ENCODE peak calls at places on chromosome 9, in four cellular contexts. V is AG04450, U is ovary, O is epithelial cell of esophagus. Z is an unnamed sample.

GRCh38 chr9:19481971-19482404 is 73.2 kb downstream of the ACER2 start:
- DNase-seq in V (no peak), U (no peak), O (no peak), Z (no peak)

GRCh38 chr9:130513094-130513493 is 66.3 kb upstream of the FUBP3 start:
- DNase-seq in V (no peak), U (no peak), O (no peak), Z (no peak)

GRCh38 chr9:120383999-120384924 is 195.7 kb downstream of the CDK5RAP2 start:
- DNase-seq in V (peak; percentile 29), U (no peak), O (no peak), Z (no peak)

GRCh38 chr9:125401317-125401716 is 139.7 kb downstream of the GAPVD1 start:
- DNase-seq in V (no peak), U (no peak), O (peak; percentile 14), Z (no peak)

GRCh38 chr9:36905101-36906066 is 128.7 kb downstream of the PAX5 start:
- DNase-seq in V (no peak), U (no peak), O (no peak), Z (no peak)

GRCh38 chr9:130023147-130023787 is 19.7 kb downstream of the FNBP1 start:
- DNase-seq in V (no peak), U (no peak), O (peak; percentile 41), Z (no peak)

GRCh38 chr9:124698265-124698664 is 72.8 kb downstream of the NR6A1 start:
- DNase-seq in V (no peak), U (no peak), O (peak; percentile 88), Z (no peak)

GRCh38 chr9:78369644-78370219 is 72.8 kb downstream of the PSAT1 start:
- DNase-seq in V (peak; percentile 42), U (peak; percentile 80), O (peak; percentile 69), Z (no peak)

GRCh38 chr9:7394007-7394774 is 405.4 kb downstream of the DMAC1 start:
- DNase-seq in V (no peak), U (no peak), O (no peak), Z (no peak)

GRCh38 chr9:86843182-86843581 is 104.1 kb downstream of the GAS1 start:
- DNase-seq in V (no peak), U (peak; percentile 33), O (peak; percentile 36), Z (no peak)

GRCh38 chr9:96510258-96510657 is 60.3 kb downstream of the HABP4 start:
- DNase-seq in V (no peak), U (no peak), O (no peak), Z (no peak)

GRCh38 chr9:97406620-97407177 is 5.2 kb upstream of the TDRD7 start:
- DNase-seq in V (no peak), U (no peak), O (no peak), Z (peak; percentile 45)

GRCh38 chr9:99103054-99103453 is 1.9 kb upstream of the TGFBR1 start:
- DNase-seq in V (no peak), U (no peak), O (peak; percentile 93), Z (no peak)

GRCh38 chr9:4674783-4675182 is 4.6 kb upstream of the CDC37L1 start:
- DNase-seq in V (peak; percentile 85), U (no peak), O (peak; percentile 68), Z (peak; percentile 49)

GRCh38 chr9:100561256-100561655 is 16.6 kb upstream of the CAVIN4 start:
- DNase-seq in V (no peak), U (no peak), O (no peak), Z (no peak)

GRCh38 chr9:93467462-93467861 is 14.1 kb upstream of the FAM120AOS start:
- DNase-seq in V (no peak), U (no peak), O (peak; percentile 29), Z (no peak)

GRCh38 chr9:118686940-118687339 is 682.3 kb downstream of the BRINP1 start:
- DNase-seq in V (no peak), U (no peak), O (no peak), Z (no peak)

GRCh38 chr9:121770415-121771273 is 119.2 kb downstream of the DAB2IP start:
- DNase-seq in V (peak; percentile 18), U (peak; percentile 19), O (peak; percentile 27), Z (no peak)

GRCh38 chr9:129311638-129312037 is 133.6 kb upstream of the IER5L start:
- DNase-seq in V (no peak), U (no peak), O (peak; percentile 14), Z (no peak)

GRCh38 chr9:96858670-96859069 is 4.4 kb upstream of the ZNF782 start:
- DNase-seq in V (no peak), U (no peak), O (peak; percentile 13), Z (no peak)

GRCh38 chr9:130598188-130598587 is 18.8 kb downstream of the FUBP3 start:
- DNase-seq in V (no peak), U (no peak), O (no peak), Z (no peak)

GRCh38 chr9:29214702-29215248 is 1641.5 kb upstream of the C9orf72 start:
- DNase-seq in V (no peak), U (no peak), O (peak; percentile 2), Z (no peak)

GRCh38 chr9:126790561-126790960 is 14.3 kb upstream of the ZBTB43 start:
- DNase-seq in V (no peak), U (no peak), O (no peak), Z (no peak)

GRCh38 chr9:14400658-14400995 is 86.7 kb upstream of the NFIB start:
- DNase-seq in V (peak; percentile 34), U (peak; percentile 23), O (peak; percentile 76), Z (peak; percentile 45)

GRCh38 chr9:16825364-16825763 is 45.1 kb downstream of the BNC2 start:
- DNase-seq in V (no peak), U (no peak), O (no peak), Z (no peak)

GRCh38 chr9:129702563-129702962 is 37.1 kb downstream of the PRRX2 start:
- DNase-seq in V (peak; percentile 69), U (no peak), O (peak; percentile 89), Z (peak; percentile 12)

GRCh38 chr9:121288874-121289553 is 21.1 kb downstream of the GSN start:
- DNase-seq in V (peak; percentile 48), U (peak; percentile 91), O (peak; percentile 84), Z (no peak)

GRCh38 chr9:129875181-129875611 is 39.9 kb downstream of the USP20 start:
- DNase-seq in V (no peak), U (no peak), O (no peak), Z (no peak)

GRCh38 chr9:114276908-114277821 is 45.7 kb upstream of the ORM1 start:
- DNase-seq in V (peak; percentile 89), U (peak; percentile 30), O (peak; percentile 97), Z (peak; percentile 46)

GRCh38 chr9:97598461-97599288 is 34.5 kb downstream of the TSTD2 start:
- DNase-seq in V (peak; percentile 60), U (peak; percentile 83), O (peak; percentile 81), Z (peak; percentile 25)

GRCh38 chr9:88990721-88991065 is 575 bp upstream of the S1PR3 start:
- DNase-seq in V (no peak), U (no peak), O (no peak), Z (no peak)

GRCh38 chr9:116390306-116391228 is 237.0 kb downstream of the PAPPA start:
- DNase-seq in V (no peak), U (no peak), O (no peak), Z (no peak)

GRCh38 chr9:136627703-136628102 is 35.0 kb upstream of the EGFL7 start:
- DNase-seq in V (no peak), U (no peak), O (no peak), Z (no peak)
- TF ChIP-seq CTCF in V (no peak), U (no peak), O (no peak), Z (no peak)

GRCh38 chr9:133524679-133525228 is at the start of gene MYMK:
- DNase-seq in V (no peak), U (peak; percentile 21), O (no peak), Z (no peak)

GRCh38 chr9:133524146-133524545 is 613 bp downstream of the MYMK start:
- DNase-seq in V (no peak), U (peak; percentile 10), O (no peak), Z (no peak)

GRCh38 chr9:133522073-133522910 is 2.5 kb downstream of the MYMK start:
- DNase-seq in V (no peak), U (peak; percentile 40), O (no peak), Z (no peak)

GRCh38 chr9:133521122-133522072 is 3.4 kb downstream of the MYMK start:
- DNase-seq in V (no peak), U (peak; percentile 18), O (no peak), Z (peak; percentile 12)

GRCh38 chr9:133523096-133523495 is 1.7 kb downstream of the MYMK start:
- DNase-seq in V (no peak), U (peak; percentile 9), O (no peak), Z (no peak)
- TF ChIP-seq CTCF in V (no peak), U (no peak), O (no peak), Z (no peak)

DNA sequence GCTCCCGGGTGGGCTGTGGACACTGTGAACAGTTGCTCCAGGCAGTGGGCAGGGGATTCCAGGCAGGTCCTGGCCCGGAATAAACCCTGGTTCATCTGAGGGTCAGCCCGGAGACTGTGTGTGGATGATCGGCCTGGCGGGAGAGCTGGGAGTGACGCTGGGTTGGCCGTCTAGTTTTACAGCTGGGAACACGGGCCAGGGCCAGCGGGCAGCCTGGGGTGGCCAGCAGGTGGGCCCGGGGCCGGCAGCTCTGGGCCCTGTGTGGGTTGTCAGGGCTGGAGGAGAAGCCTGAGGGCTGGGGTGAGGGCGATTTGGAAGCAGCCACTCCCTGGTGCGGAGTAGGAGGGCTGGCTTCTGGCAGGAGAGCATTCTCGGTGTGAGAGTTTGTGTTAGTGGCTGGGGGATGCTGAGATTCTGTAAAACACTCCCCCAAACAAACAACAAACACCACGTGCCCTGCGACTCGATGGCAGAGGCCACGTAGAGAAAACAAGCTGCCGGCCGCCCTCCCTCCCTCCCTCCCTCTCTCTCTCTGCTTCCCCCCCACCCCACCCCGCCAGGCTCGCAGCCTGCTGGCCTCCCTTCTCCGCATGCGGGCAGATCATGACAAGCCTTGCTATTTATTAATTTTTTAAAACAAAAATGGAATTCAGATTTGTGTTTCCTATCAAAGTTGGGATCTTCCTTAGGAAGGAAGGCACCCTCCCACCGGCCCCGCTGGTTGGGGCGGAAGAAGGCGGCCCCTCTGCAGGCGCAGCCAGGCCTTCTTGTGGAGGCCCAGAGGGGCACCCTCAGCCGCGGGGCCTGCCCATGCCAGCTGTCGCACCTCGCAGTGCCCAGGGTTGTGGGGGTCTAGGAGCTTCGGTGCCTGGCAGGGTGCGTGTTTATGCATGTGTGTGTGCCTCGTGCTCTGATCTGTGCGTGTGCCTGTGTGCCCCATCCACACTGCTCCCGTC is 49.5 kb downstream of the RXRA start:
- DNase-seq in V (no peak), U (peak; percentile 68), O (no peak), Z (no peak)
- TF ChIP-seq CTCF in V (no peak), U (no peak), O (no peak), Z (no peak)

DNA sequence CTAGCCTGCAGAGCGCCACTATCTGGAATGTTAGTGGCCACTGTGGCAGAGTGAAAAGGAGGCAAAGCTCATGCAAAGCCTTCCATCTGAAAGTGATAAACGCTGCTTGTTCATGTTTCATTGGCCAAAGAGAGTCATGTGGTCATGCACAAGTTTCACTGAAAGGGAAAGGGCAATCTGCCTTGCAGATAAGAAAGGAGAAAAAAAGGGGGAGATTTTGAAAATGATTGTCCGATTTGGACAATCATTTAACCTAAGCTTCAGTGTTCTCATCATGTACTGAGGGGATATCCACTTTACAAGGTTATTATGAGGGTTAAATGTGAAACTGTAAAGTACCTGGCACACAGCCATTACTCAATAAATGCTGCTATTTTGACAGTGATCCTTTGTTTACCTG is 9.1 kb upstream of the MOB3B start:
- DNase-seq in V (no peak), U (no peak), O (no peak), Z (no peak)
- TF ChIP-seq CTCF in V (no peak), U (no peak), O (no peak), Z (no peak)

GRCh38 chr9:137318976-137319375 is 16.9 kb upstream of the NRARP start:
- DNase-seq in V (no peak), U (no peak), O (no peak), Z (no peak)
- TF ChIP-seq CTCF in V (no peak), U (no peak), O (no peak), Z (no peak)

Z was measured in epithelial cell of proximal tubule.